ENCODE peak calls at places on chromosomes 3 and 15, in six cellular contexts. One of them, this sample, is unnamed.
A peak's percentile ranks its signal among the peaks of the same experiment; 100 is the strongest.

GRCh38 chr3:37072892-37073291 is 79.6 kb downstream of the MLH1 start:
- DNase-seq in SJSA1: peak; percentile 75
- DNase-seq in GM23248: peak; percentile 58
- DNase-seq in neural progenitor cell: no peak
- DNase-seq in spleen: no peak
- DNase-seq in CD4-positive, CD25-positive, alpha-beta regulatory T cell: no peak
- DNase-seq in this sample: no peak

GRCh38 chr3:46701211-46701939 is at the start of gene TMIE:
- DNase-seq in SJSA1: no peak
- DNase-seq in GM23248: peak; percentile 47
- DNase-seq in neural progenitor cell: peak; percentile 65
- DNase-seq in spleen: no peak
- DNase-seq in CD4-positive, CD25-positive, alpha-beta regulatory T cell: no peak
- DNase-seq in this sample: no peak

GRCh38 chr3:139472380-139473010 is 3.8 kb downstream of the RBP2 start:
- DNase-seq in SJSA1: no peak
- DNase-seq in GM23248: peak; percentile 3
- DNase-seq in neural progenitor cell: no peak
- DNase-seq in spleen: no peak
- DNase-seq in CD4-positive, CD25-positive, alpha-beta regulatory T cell: no peak
- DNase-seq in this sample: no peak

GRCh38 chr15:66369773-66370651 is 13.5 kb upstream of the TIPIN start:
- DNase-seq in SJSA1: peak; percentile 41
- DNase-seq in GM23248: peak; percentile 2
- DNase-seq in neural progenitor cell: no peak
- DNase-seq in spleen: no peak
- DNase-seq in CD4-positive, CD25-positive, alpha-beta regulatory T cell: no peak
- DNase-seq in this sample: no peak

GRCh38 chr3:12993623-12994356 is 79.4 kb downstream of the IQSEC1 start:
- DNase-seq in SJSA1: no peak
- DNase-seq in GM23248: peak; percentile 50
- DNase-seq in neural progenitor cell: peak; percentile 75
- DNase-seq in spleen: peak; percentile 90
- DNase-seq in CD4-positive, CD25-positive, alpha-beta regulatory T cell: peak; percentile 19
- DNase-seq in this sample: no peak

GRCh38 chr3:172397716-172398405 is 50.4 kb downstream of the GHSR start:
- DNase-seq in SJSA1: no peak
- DNase-seq in GM23248: peak; percentile 60
- DNase-seq in neural progenitor cell: no peak
- DNase-seq in spleen: no peak
- DNase-seq in CD4-positive, CD25-positive, alpha-beta regulatory T cell: no peak
- DNase-seq in this sample: no peak

GRCh38 chr15:78654272-78654671 is 13.3 kb upstream of the CHRNB4 start:
- DNase-seq in SJSA1: no peak
- DNase-seq in GM23248: no peak
- DNase-seq in neural progenitor cell: no peak
- DNase-seq in spleen: no peak
- DNase-seq in CD4-positive, CD25-positive, alpha-beta regulatory T cell: no peak
- DNase-seq in this sample: no peak

GRCh38 chr3:162390891-162391290 is 894.3 kb downstream of the OTOL1 start:
- DNase-seq in SJSA1: peak; percentile 2
- DNase-seq in GM23248: peak; percentile 85
- DNase-seq in neural progenitor cell: no peak
- DNase-seq in spleen: no peak
- DNase-seq in CD4-positive, CD25-positive, alpha-beta regulatory T cell: no peak
- DNase-seq in this sample: no peak

GRCh38 chr15:101348643-101349496 is 53.8 kb upstream of the SNRPA1 start:
- DNase-seq in SJSA1: no peak
- DNase-seq in GM23248: no peak
- DNase-seq in neural progenitor cell: no peak
- DNase-seq in spleen: no peak
- DNase-seq in CD4-positive, CD25-positive, alpha-beta regulatory T cell: no peak
- DNase-seq in this sample: no peak

GRCh38 chr3:137759505-137759904 is 4.6 kb upstream of the SOX14 start:
- DNase-seq in SJSA1: no peak
- DNase-seq in GM23248: no peak
- DNase-seq in neural progenitor cell: no peak
- DNase-seq in spleen: no peak
- DNase-seq in CD4-positive, CD25-positive, alpha-beta regulatory T cell: no peak
- DNase-seq in this sample: peak; percentile 82

GRCh38 chr3:170942011-170942410 is 33.6 kb upstream of the EIF5A2 start:
- DNase-seq in SJSA1: no peak
- DNase-seq in GM23248: no peak
- DNase-seq in neural progenitor cell: no peak
- DNase-seq in spleen: no peak
- DNase-seq in CD4-positive, CD25-positive, alpha-beta regulatory T cell: no peak
- DNase-seq in this sample: no peak

GRCh38 chr3:51703026-51703775 is 3.7 kb upstream of the GRM2 start:
- DNase-seq in SJSA1: no peak
- DNase-seq in GM23248: no peak
- DNase-seq in neural progenitor cell: peak; percentile 61
- DNase-seq in spleen: peak; percentile 47
- DNase-seq in CD4-positive, CD25-positive, alpha-beta regulatory T cell: no peak
- DNase-seq in this sample: no peak

GRCh38 chr15:85558747-85559327 is 178.4 kb downstream of the AKAP13 start:
- DNase-seq in SJSA1: no peak
- DNase-seq in GM23248: no peak
- DNase-seq in neural progenitor cell: no peak
- DNase-seq in spleen: no peak
- DNase-seq in CD4-positive, CD25-positive, alpha-beta regulatory T cell: no peak
- DNase-seq in this sample: no peak

GRCh38 chr3:15768421-15769255 is 29.1 kb downstream of the ANKRD28 start:
- DNase-seq in SJSA1: peak; percentile 89
- DNase-seq in GM23248: peak; percentile 97
- DNase-seq in neural progenitor cell: no peak
- DNase-seq in spleen: no peak
- DNase-seq in CD4-positive, CD25-positive, alpha-beta regulatory T cell: no peak
- DNase-seq in this sample: no peak

GRCh38 chr3:19931767-19932188 is 2.2 kb downstream of the EFHB start:
- DNase-seq in SJSA1: no peak
- DNase-seq in GM23248: peak; percentile 50
- DNase-seq in neural progenitor cell: no peak
- DNase-seq in spleen: no peak
- DNase-seq in CD4-positive, CD25-positive, alpha-beta regulatory T cell: no peak
- DNase-seq in this sample: no peak

GRCh38 chr3:115354010-115354409 is 206.9 kb upstream of the ZBTB20 start:
- DNase-seq in SJSA1: no peak
- DNase-seq in GM23248: no peak
- DNase-seq in neural progenitor cell: no peak
- DNase-seq in spleen: no peak
- DNase-seq in CD4-positive, CD25-positive, alpha-beta regulatory T cell: no peak
- DNase-seq in this sample: no peak

GRCh38 chr3:171393032-171393744 is 67.0 kb downstream of the TNIK start:
- DNase-seq in SJSA1: no peak
- DNase-seq in GM23248: no peak
- DNase-seq in neural progenitor cell: peak; percentile 65
- DNase-seq in spleen: no peak
- DNase-seq in CD4-positive, CD25-positive, alpha-beta regulatory T cell: no peak
- DNase-seq in this sample: no peak

GRCh38 chr15:73454096-73454495 is 11.1 kb downstream of the REC114 start:
- DNase-seq in SJSA1: no peak
- DNase-seq in GM23248: no peak
- DNase-seq in neural progenitor cell: no peak
- DNase-seq in spleen: no peak
- DNase-seq in CD4-positive, CD25-positive, alpha-beta regulatory T cell: no peak
- DNase-seq in this sample: no peak

GRCh38 chr3:73575519-73575918 is 49.2 kb downstream of the PDZRN3 start:
- DNase-seq in SJSA1: no peak
- DNase-seq in GM23248: no peak
- DNase-seq in neural progenitor cell: no peak
- DNase-seq in spleen: no peak
- DNase-seq in CD4-positive, CD25-positive, alpha-beta regulatory T cell: no peak
- DNase-seq in this sample: no peak

GRCh38 chr3:46926039-46926438 is 48.5 kb downstream of the PTH1R start:
- DNase-seq in SJSA1: no peak
- DNase-seq in GM23248: peak; percentile 67
- DNase-seq in neural progenitor cell: no peak
- DNase-seq in spleen: peak; percentile 78
- DNase-seq in CD4-positive, CD25-positive, alpha-beta regulatory T cell: no peak
- DNase-seq in this sample: no peak

GRCh38 chr3:48715179-48715800 is 1.7 kb downstream of the IP6K2 start:
- DNase-seq in SJSA1: no peak
- DNase-seq in GM23248: peak; percentile 88
- DNase-seq in neural progenitor cell: peak; percentile 81
- DNase-seq in spleen: no peak
- DNase-seq in CD4-positive, CD25-positive, alpha-beta regulatory T cell: no peak
- DNase-seq in this sample: no peak

GRCh38 chr3:176505878-176506621 is 691.2 kb downstream of the TBL1XR1 start:
- DNase-seq in SJSA1: no peak
- DNase-seq in GM23248: no peak
- DNase-seq in neural progenitor cell: peak; percentile 42
- DNase-seq in spleen: no peak
- DNase-seq in CD4-positive, CD25-positive, alpha-beta regulatory T cell: no peak
- DNase-seq in this sample: no peak

GRCh38 chr3:181956122-181956521 is 244.4 kb downstream of the SOX2 start:
- DNase-seq in SJSA1: no peak
- DNase-seq in GM23248: no peak
- DNase-seq in neural progenitor cell: no peak
- DNase-seq in spleen: no peak
- DNase-seq in CD4-positive, CD25-positive, alpha-beta regulatory T cell: no peak
- DNase-seq in this sample: no peak

GRCh38 chr15:38283010-38283409 is 30.4 kb downstream of the SPRED1 start:
- DNase-seq in SJSA1: peak; percentile 9
- DNase-seq in GM23248: no peak
- DNase-seq in neural progenitor cell: no peak
- DNase-seq in spleen: no peak
- DNase-seq in CD4-positive, CD25-positive, alpha-beta regulatory T cell: no peak
- DNase-seq in this sample: no peak

GRCh38 chr3:154571827-154572226 is 141.8 kb upstream of the GPR149 start:
- DNase-seq in SJSA1: no peak
- DNase-seq in GM23248: no peak
- DNase-seq in neural progenitor cell: no peak
- DNase-seq in spleen: no peak
- DNase-seq in CD4-positive, CD25-positive, alpha-beta regulatory T cell: no peak
- DNase-seq in this sample: no peak

GRCh38 chr3:151901282-151901945 is 28.0 kb downstream of the SUCNR1 start:
- DNase-seq in SJSA1: peak; percentile 63
- DNase-seq in GM23248: no peak
- DNase-seq in neural progenitor cell: no peak
- DNase-seq in spleen: no peak
- DNase-seq in CD4-positive, CD25-positive, alpha-beta regulatory T cell: no peak
- DNase-seq in this sample: no peak

GRCh38 chr3:25633919-25634318 is 30.8 kb downstream of the TOP2B start:
- DNase-seq in SJSA1: no peak
- DNase-seq in GM23248: no peak
- DNase-seq in neural progenitor cell: no peak
- DNase-seq in spleen: no peak
- DNase-seq in CD4-positive, CD25-positive, alpha-beta regulatory T cell: no peak
- DNase-seq in this sample: no peak
- H3K4me3 ChIP-seq in SJSA1: no peak overlapping the region
- H3K4me3 ChIP-seq in GM23248: no peak overlapping the region
- H3K4me3 ChIP-seq in neural progenitor cell: no peak overlapping the region
- H3K4me3 ChIP-seq in spleen: no peak overlapping the region
- H3K4me3 ChIP-seq in CD4-positive, CD25-positive, alpha-beta regulatory T cell: no peak overlapping the region
- H3K4me3 ChIP-seq in this sample: no peak overlapping the region

DNA sequence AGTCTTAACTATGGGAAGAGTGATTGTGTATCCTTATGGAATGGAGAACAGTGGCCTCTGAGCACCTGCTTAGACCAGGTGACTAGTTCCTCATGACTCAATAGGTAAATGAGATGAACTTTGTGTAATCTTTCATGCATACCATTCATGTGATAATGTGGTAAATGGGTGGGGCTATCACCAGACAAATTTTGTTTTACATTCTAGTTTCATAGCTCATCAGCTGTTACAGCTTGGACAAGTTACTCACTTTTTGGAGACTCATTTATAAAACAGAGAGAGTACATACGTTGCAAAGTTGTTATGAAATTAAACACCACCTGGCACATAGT is 103.7 kb upstream of the TGFBR2 start:
- DNase-seq in SJSA1: no peak
- DNase-seq in GM23248: peak; percentile 78
- DNase-seq in neural progenitor cell: no peak
- DNase-seq in spleen: no peak
- DNase-seq in CD4-positive, CD25-positive, alpha-beta regulatory T cell: no peak
- DNase-seq in this sample: no peak
- H3K4me3 ChIP-seq in SJSA1: no peak overlapping the region
- H3K4me3 ChIP-seq in GM23248: no peak overlapping the region
- H3K4me3 ChIP-seq in neural progenitor cell: no peak overlapping the region
- H3K4me3 ChIP-seq in spleen: no peak overlapping the region
- H3K4me3 ChIP-seq in CD4-positive, CD25-positive, alpha-beta regulatory T cell: no peak overlapping the region
- H3K4me3 ChIP-seq in this sample: no peak overlapping the region

GRCh38 chr3:186193534-186194450 is 84.9 kb upstream of the ETV5 start:
- DNase-seq in SJSA1: no peak
- DNase-seq in GM23248: peak; percentile 4
- DNase-seq in neural progenitor cell: peak; percentile 82
- DNase-seq in spleen: no peak
- DNase-seq in CD4-positive, CD25-positive, alpha-beta regulatory T cell: no peak
- DNase-seq in this sample: no peak
- H3K4me3 ChIP-seq in SJSA1: no peak overlapping the region
- H3K4me3 ChIP-seq in GM23248: no peak overlapping the region
- H3K4me3 ChIP-seq in neural progenitor cell: peak overlapping the region; percentile 55
- H3K4me3 ChIP-seq in spleen: peak overlapping the region; percentile 13
- H3K4me3 ChIP-seq in CD4-positive, CD25-positive, alpha-beta regulatory T cell: no peak overlapping the region
- H3K4me3 ChIP-seq in this sample: peak overlapping the region; percentile 31

GRCh38 chr3:131688370-131688769 is 185.6 kb upstream of the MRPL3 start:
- DNase-seq in SJSA1: no peak
- DNase-seq in GM23248: peak; percentile 85
- DNase-seq in neural progenitor cell: no peak
- DNase-seq in spleen: no peak
- DNase-seq in CD4-positive, CD25-positive, alpha-beta regulatory T cell: no peak
- DNase-seq in this sample: no peak
- H3K4me3 ChIP-seq in SJSA1: no peak overlapping the region
- H3K4me3 ChIP-seq in GM23248: no peak overlapping the region
- H3K4me3 ChIP-seq in neural progenitor cell: no peak overlapping the region
- H3K4me3 ChIP-seq in spleen: no peak overlapping the region
- H3K4me3 ChIP-seq in CD4-positive, CD25-positive, alpha-beta regulatory T cell: no peak overlapping the region
- H3K4me3 ChIP-seq in this sample: no peak overlapping the region

GRCh38 chr15:58003810-58004209 is 61.7 kb downstream of the ALDH1A2 start:
- DNase-seq in SJSA1: no peak
- DNase-seq in GM23248: no peak
- DNase-seq in neural progenitor cell: no peak
- DNase-seq in spleen: no peak
- DNase-seq in CD4-positive, CD25-positive, alpha-beta regulatory T cell: no peak
- DNase-seq in this sample: no peak
- H3K4me3 ChIP-seq in SJSA1: no peak overlapping the region
- H3K4me3 ChIP-seq in GM23248: no peak overlapping the region
- H3K4me3 ChIP-seq in neural progenitor cell: no peak overlapping the region
- H3K4me3 ChIP-seq in spleen: no peak overlapping the region
- H3K4me3 ChIP-seq in CD4-positive, CD25-positive, alpha-beta regulatory T cell: no peak overlapping the region
- H3K4me3 ChIP-seq in this sample: no peak overlapping the region